ENCODE peak calls at places on chromosomes 5 and 9, in eight cellular contexts. One of them, this sample, is unnamed.

GRCh38 chr5:178186417-178186816 is 754 bp downstream of the GMCL2 start:
- DNase-seq in NCI-H1694: no peak
- DNase-seq in stimulated activated CD8-positive, alpha-beta memory T cell treated with anti-CD3 and anti-CD28 coated beads, Interleukin-4, amount 100 ng/mL, for 48 hours: no peak
- DNase-seq in HS-27A: no peak
- DNase-seq in stomach: no peak
- DNase-seq in AG10803: no peak
- DNase-seq in hypothalamus: no peak
- DNase-seq in AML-193: peak
- DNase-seq in this sample: no peak

GRCh38 chr5:132446621-132447020 is 44.0 kb downstream of the IRF1 start:
- DNase-seq in stimulated activated CD8-positive, alpha-beta memory T cell treated with anti-CD3 and anti-CD28 coated beads, Interleukin-4, amount 100 ng/mL, for 48 hours: no peak
- DNase-seq in HS-27A: no peak
- DNase-seq in NCI-H1694: no peak
- DNase-seq in hypothalamus: no peak
- DNase-seq in AG10803: peak
- DNase-seq in AML-193: no peak
- DNase-seq in stomach: peak
- DNase-seq in this sample: no peak

GRCh38 chr5:110790673-110791072 is 51.9 kb downstream of the SLC25A46 start:
- DNase-seq in NCI-H1694: no peak
- DNase-seq in AG10803: peak
- DNase-seq in stimulated activated CD8-positive, alpha-beta memory T cell treated with anti-CD3 and anti-CD28 coated beads, Interleukin-4, amount 100 ng/mL, for 48 hours: no peak
- DNase-seq in hypothalamus: no peak
- DNase-seq in HS-27A: no peak
- DNase-seq in stomach: no peak
- DNase-seq in AML-193: no peak
- DNase-seq in this sample: no peak

GRCh38 chr9:95008151-95008771 is 281.8 kb downstream of the AOPEP start:
- DNase-seq in stimulated activated CD8-positive, alpha-beta memory T cell treated with anti-CD3 and anti-CD28 coated beads, Interleukin-4, amount 100 ng/mL, for 48 hours: peak
- DNase-seq in HS-27A: no peak
- DNase-seq in AG10803: no peak
- DNase-seq in NCI-H1694: no peak
- DNase-seq in stomach: no peak
- DNase-seq in AML-193: no peak
- DNase-seq in hypothalamus: no peak
- DNase-seq in this sample: no peak

GRCh38 chr5:88660947-88661869 is 221.8 kb downstream of the MEF2C start:
- DNase-seq in HS-27A: peak
- DNase-seq in AML-193: no peak
- DNase-seq in hypothalamus: peak
- DNase-seq in stomach: no peak
- DNase-seq in AG10803: peak
- DNase-seq in stimulated activated CD8-positive, alpha-beta memory T cell treated with anti-CD3 and anti-CD28 coated beads, Interleukin-4, amount 100 ng/mL, for 48 hours: peak
- DNase-seq in NCI-H1694: no peak
- DNase-seq in this sample: peak

GRCh38 chr9:122420315-122420714 is 49.5 kb downstream of the PTGS1 start:
- DNase-seq in HS-27A: no peak
- DNase-seq in stimulated activated CD8-positive, alpha-beta memory T cell treated with anti-CD3 and anti-CD28 coated beads, Interleukin-4, amount 100 ng/mL, for 48 hours: no peak
- DNase-seq in AG10803: no peak
- DNase-seq in AML-193: no peak
- DNase-seq in hypothalamus: no peak
- DNase-seq in stomach: no peak
- DNase-seq in NCI-H1694: no peak
- DNase-seq in this sample: no peak

GRCh38 chr5:143642791-143643190 is 169.2 kb upstream of the HMHB1 start:
- DNase-seq in AG10803: peak
- DNase-seq in HS-27A: no peak
- DNase-seq in hypothalamus: no peak
- DNase-seq in stomach: no peak
- DNase-seq in AML-193: no peak
- DNase-seq in NCI-H1694: no peak
- DNase-seq in stimulated activated CD8-positive, alpha-beta memory T cell treated with anti-CD3 and anti-CD28 coated beads, Interleukin-4, amount 100 ng/mL, for 48 hours: no peak
- DNase-seq in this sample: no peak

GRCh38 chr9:85117831-85118230 is 448.3 kb downstream of the NTRK2 start:
- DNase-seq in stimulated activated CD8-positive, alpha-beta memory T cell treated with anti-CD3 and anti-CD28 coated beads, Interleukin-4, amount 100 ng/mL, for 48 hours: no peak
- DNase-seq in stomach: no peak
- DNase-seq in AML-193: no peak
- DNase-seq in hypothalamus: no peak
- DNase-seq in NCI-H1694: no peak
- DNase-seq in HS-27A: no peak
- DNase-seq in AG10803: no peak
- DNase-seq in this sample: no peak

GRCh38 chr5:1174122-1174936 is 27.1 kb upstream of the SLC6A19 start:
- DNase-seq in NCI-H1694: peak
- DNase-seq in hypothalamus: no peak
- DNase-seq in stomach: peak
- DNase-seq in AG10803: peak
- DNase-seq in AML-193: no peak
- DNase-seq in HS-27A: no peak
- DNase-seq in stimulated activated CD8-positive, alpha-beta memory T cell treated with anti-CD3 and anti-CD28 coated beads, Interleukin-4, amount 100 ng/mL, for 48 hours: peak
- DNase-seq in this sample: peak

GRCh38 chr5:11853796-11854195 is 50.5 kb downstream of the CTNND2 start:
- DNase-seq in NCI-H1694: no peak
- DNase-seq in AG10803: no peak
- DNase-seq in AML-193: no peak
- DNase-seq in HS-27A: no peak
- DNase-seq in hypothalamus: no peak
- DNase-seq in stimulated activated CD8-positive, alpha-beta memory T cell treated with anti-CD3 and anti-CD28 coated beads, Interleukin-4, amount 100 ng/mL, for 48 hours: no peak
- DNase-seq in stomach: no peak
- DNase-seq in this sample: no peak

GRCh38 chr9:69176446-69177135 is 2.5 kb downstream of the TJP2 start:
- DNase-seq in NCI-H1694: no peak
- DNase-seq in hypothalamus: no peak
- DNase-seq in stomach: no peak
- DNase-seq in AG10803: peak
- DNase-seq in stimulated activated CD8-positive, alpha-beta memory T cell treated with anti-CD3 and anti-CD28 coated beads, Interleukin-4, amount 100 ng/mL, for 48 hours: no peak
- DNase-seq in AML-193: no peak
- DNase-seq in HS-27A: no peak
- DNase-seq in this sample: no peak

GRCh38 chr9:105148328-105149006 is 96.0 kb upstream of the SLC44A1 start:
- DNase-seq in stimulated activated CD8-positive, alpha-beta memory T cell treated with anti-CD3 and anti-CD28 coated beads, Interleukin-4, amount 100 ng/mL, for 48 hours: no peak
- DNase-seq in NCI-H1694: no peak
- DNase-seq in stomach: no peak
- DNase-seq in AML-193: no peak
- DNase-seq in AG10803: no peak
- DNase-seq in hypothalamus: no peak
- DNase-seq in HS-27A: no peak
- DNase-seq in this sample: no peak

GRCh38 chr9:14320272-14321245 is 6.6 kb upstream of the NFIB start:
- DNase-seq in hypothalamus: no peak
- DNase-seq in stomach: peak
- DNase-seq in AG10803: peak
- DNase-seq in HS-27A: no peak
- DNase-seq in AML-193: no peak
- DNase-seq in stimulated activated CD8-positive, alpha-beta memory T cell treated with anti-CD3 and anti-CD28 coated beads, Interleukin-4, amount 100 ng/mL, for 48 hours: no peak
- DNase-seq in NCI-H1694: no peak
- DNase-seq in this sample: no peak

GRCh38 chr9:108049026-108049591 is 559.5 kb upstream of the KLF4 start:
- DNase-seq in hypothalamus: no peak
- DNase-seq in HS-27A: peak
- DNase-seq in stimulated activated CD8-positive, alpha-beta memory T cell treated with anti-CD3 and anti-CD28 coated beads, Interleukin-4, amount 100 ng/mL, for 48 hours: no peak
- DNase-seq in stomach: no peak
- DNase-seq in AG10803: peak
- DNase-seq in NCI-H1694: no peak
- DNase-seq in AML-193: no peak
- DNase-seq in this sample: no peak

GRCh38 chr5:71734141-71734540 is 15.1 kb downstream of the CARTPT start:
- DNase-seq in AML-193: no peak
- DNase-seq in NCI-H1694: no peak
- DNase-seq in HS-27A: no peak
- DNase-seq in stomach: no peak
- DNase-seq in stimulated activated CD8-positive, alpha-beta memory T cell treated with anti-CD3 and anti-CD28 coated beads, Interleukin-4, amount 100 ng/mL, for 48 hours: no peak
- DNase-seq in hypothalamus: no peak
- DNase-seq in AG10803: no peak
- DNase-seq in this sample: no peak

GRCh38 chr5:1881273-1881586 is 1.5 kb downstream of the IRX4 start:
- DNase-seq in AG10803: no peak
- DNase-seq in hypothalamus: no peak
- DNase-seq in HS-27A: no peak
- DNase-seq in stomach: no peak
- DNase-seq in NCI-H1694: no peak
- DNase-seq in AML-193: no peak
- DNase-seq in stimulated activated CD8-positive, alpha-beta memory T cell treated with anti-CD3 and anti-CD28 coated beads, Interleukin-4, amount 100 ng/mL, for 48 hours: no peak
- DNase-seq in this sample: peak

GRCh38 chr9:90546200-90546599 is 96.4 kb downstream of the DIRAS2 start:
- DNase-seq in HS-27A: no peak
- DNase-seq in hypothalamus: no peak
- DNase-seq in stimulated activated CD8-positive, alpha-beta memory T cell treated with anti-CD3 and anti-CD28 coated beads, Interleukin-4, amount 100 ng/mL, for 48 hours: no peak
- DNase-seq in AG10803: peak
- DNase-seq in NCI-H1694: no peak
- DNase-seq in AML-193: no peak
- DNase-seq in stomach: no peak
- DNase-seq in this sample: no peak

GRCh38 chr9:15485836-15486678 is 24.7 kb downstream of the PSIP1 start:
- DNase-seq in AML-193: no peak
- DNase-seq in stomach: no peak
- DNase-seq in HS-27A: no peak
- DNase-seq in NCI-H1694: no peak
- DNase-seq in AG10803: peak
- DNase-seq in stimulated activated CD8-positive, alpha-beta memory T cell treated with anti-CD3 and anti-CD28 coated beads, Interleukin-4, amount 100 ng/mL, for 48 hours: no peak
- DNase-seq in hypothalamus: no peak
- DNase-seq in this sample: no peak

GRCh38 chr5:107887587-107887986 is 216.8 kb upstream of the EFNA5 start:
- DNase-seq in HS-27A: no peak
- DNase-seq in stomach: no peak
- DNase-seq in stimulated activated CD8-positive, alpha-beta memory T cell treated with anti-CD3 and anti-CD28 coated beads, Interleukin-4, amount 100 ng/mL, for 48 hours: no peak
- DNase-seq in hypothalamus: no peak
- DNase-seq in NCI-H1694: no peak
- DNase-seq in AML-193: no peak
- DNase-seq in AG10803: no peak
- DNase-seq in this sample: no peak

GRCh38 chr9:75033789-75034473 is 5.8 kb upstream of the CARNMT1 start:
- DNase-seq in stimulated activated CD8-positive, alpha-beta memory T cell treated with anti-CD3 and anti-CD28 coated beads, Interleukin-4, amount 100 ng/mL, for 48 hours: no peak
- DNase-seq in AML-193: no peak
- DNase-seq in NCI-H1694: no peak
- DNase-seq in HS-27A: no peak
- DNase-seq in AG10803: no peak
- DNase-seq in hypothalamus: no peak
- DNase-seq in stomach: no peak
- DNase-seq in this sample: no peak

GRCh38 chr9:34992376-34992951 is 2.9 kb downstream of the DNAJB5 start:
- DNase-seq in AML-193: no peak
- DNase-seq in stimulated activated CD8-positive, alpha-beta memory T cell treated with anti-CD3 and anti-CD28 coated beads, Interleukin-4, amount 100 ng/mL, for 48 hours: peak
- DNase-seq in stomach: no peak
- DNase-seq in NCI-H1694: no peak
- DNase-seq in HS-27A: peak
- DNase-seq in AG10803: peak
- DNase-seq in hypothalamus: no peak
- DNase-seq in this sample: no peak

GRCh38 chr5:14147210-14147609 is 4.1 kb downstream of the TRIO start:
- DNase-seq in hypothalamus: no peak
- DNase-seq in AML-193: no peak
- DNase-seq in stimulated activated CD8-positive, alpha-beta memory T cell treated with anti-CD3 and anti-CD28 coated beads, Interleukin-4, amount 100 ng/mL, for 48 hours: no peak
- DNase-seq in stomach: no peak
- DNase-seq in NCI-H1694: no peak
- DNase-seq in AG10803: no peak
- DNase-seq in HS-27A: no peak
- DNase-seq in this sample: no peak

GRCh38 chr9:107772988-107773387 is 283.4 kb upstream of the KLF4 start:
- DNase-seq in stomach: no peak
- DNase-seq in stimulated activated CD8-positive, alpha-beta memory T cell treated with anti-CD3 and anti-CD28 coated beads, Interleukin-4, amount 100 ng/mL, for 48 hours: no peak
- DNase-seq in NCI-H1694: no peak
- DNase-seq in AML-193: no peak
- DNase-seq in AG10803: no peak
- DNase-seq in hypothalamus: no peak
- DNase-seq in HS-27A: no peak
- DNase-seq in this sample: no peak

GRCh38 chr5:163914911-163915310 is 409.5 kb downstream of the MAT2B start:
- DNase-seq in AML-193: no peak
- DNase-seq in HS-27A: no peak
- DNase-seq in stimulated activated CD8-positive, alpha-beta memory T cell treated with anti-CD3 and anti-CD28 coated beads, Interleukin-4, amount 100 ng/mL, for 48 hours: no peak
- DNase-seq in AG10803: no peak
- DNase-seq in stomach: no peak
- DNase-seq in hypothalamus: no peak
- DNase-seq in NCI-H1694: peak
- DNase-seq in this sample: no peak

GRCh38 chr9:70574222-70574837 is 159.9 kb upstream of the KLF9 start:
- DNase-seq in NCI-H1694: no peak
- DNase-seq in HS-27A: no peak
- DNase-seq in stimulated activated CD8-positive, alpha-beta memory T cell treated with anti-CD3 and anti-CD28 coated beads, Interleukin-4, amount 100 ng/mL, for 48 hours: no peak
- DNase-seq in stomach: no peak
- DNase-seq in AML-193: no peak
- DNase-seq in hypothalamus: no peak
- DNase-seq in AG10803: peak
- DNase-seq in this sample: no peak

GRCh38 chr9:5441043-5441442 is 3.3 kb upstream of the PLGRKT start:
- DNase-seq in NCI-H1694: no peak
- DNase-seq in hypothalamus: no peak
- DNase-seq in stomach: no peak
- DNase-seq in AML-193: no peak
- DNase-seq in HS-27A: no peak
- DNase-seq in AG10803: peak
- DNase-seq in stimulated activated CD8-positive, alpha-beta memory T cell treated with anti-CD3 and anti-CD28 coated beads, Interleukin-4, amount 100 ng/mL, for 48 hours: no peak
- DNase-seq in this sample: no peak

GRCh38 chr5:151026674-151027073 is 6.3 kb downstream of the GPX3 start:
- DNase-seq in stimulated activated CD8-positive, alpha-beta memory T cell treated with anti-CD3 and anti-CD28 coated beads, Interleukin-4, amount 100 ng/mL, for 48 hours: no peak
- DNase-seq in NCI-H1694: no peak
- DNase-seq in AG10803: no peak
- DNase-seq in hypothalamus: no peak
- DNase-seq in AML-193: no peak
- DNase-seq in stomach: no peak
- DNase-seq in HS-27A: no peak
- DNase-seq in this sample: no peak

GRCh38 chr5:104241051-104241450 is 678.5 kb upstream of the NUDT12 start:
- DNase-seq in stomach: no peak
- DNase-seq in AML-193: no peak
- DNase-seq in NCI-H1694: peak
- DNase-seq in AG10803: no peak
- DNase-seq in hypothalamus: no peak
- DNase-seq in HS-27A: no peak
- DNase-seq in stimulated activated CD8-positive, alpha-beta memory T cell treated with anti-CD3 and anti-CD28 coated beads, Interleukin-4, amount 100 ng/mL, for 48 hours: no peak
- DNase-seq in this sample: no peak

GRCh38 chr5:122126711-122127385 is 2.5 kb upstream of the ZNF474 start:
- DNase-seq in stomach: no peak
- DNase-seq in HS-27A: no peak
- DNase-seq in NCI-H1694: no peak
- DNase-seq in AG10803: peak
- DNase-seq in AML-193: no peak
- DNase-seq in hypothalamus: no peak
- DNase-seq in stimulated activated CD8-positive, alpha-beta memory T cell treated with anti-CD3 and anti-CD28 coated beads, Interleukin-4, amount 100 ng/mL, for 48 hours: no peak
- DNase-seq in this sample: no peak

GRCh38 chr5:43038523-43038989 is 1.6 kb downstream of the ANXA2R start:
- DNase-seq in HS-27A: no peak
- DNase-seq in hypothalamus: no peak
- DNase-seq in NCI-H1694: no peak
- DNase-seq in AG10803: no peak
- DNase-seq in stimulated activated CD8-positive, alpha-beta memory T cell treated with anti-CD3 and anti-CD28 coated beads, Interleukin-4, amount 100 ng/mL, for 48 hours: peak
- DNase-seq in stomach: no peak
- DNase-seq in AML-193: no peak
- DNase-seq in this sample: no peak

GRCh38 chr9:127128341-127129072 is 6.1 kb upstream of the ANGPTL2 start:
- DNase-seq in AG10803: peak
- DNase-seq in AML-193: no peak
- DNase-seq in stimulated activated CD8-positive, alpha-beta memory T cell treated with anti-CD3 and anti-CD28 coated beads, Interleukin-4, amount 100 ng/mL, for 48 hours: no peak
- DNase-seq in hypothalamus: no peak
- DNase-seq in stomach: no peak
- DNase-seq in NCI-H1694: no peak
- DNase-seq in HS-27A: no peak
- DNase-seq in this sample: no peak

GRCh38 chr9:72292184-72292787 is 72.7 kb downstream of the ZFAND5 start:
- DNase-seq in HS-27A: no peak
- DNase-seq in AML-193: peak
- DNase-seq in hypothalamus: no peak
- DNase-seq in NCI-H1694: peak
- DNase-seq in AG10803: peak
- DNase-seq in stomach: no peak
- DNase-seq in stimulated activated CD8-positive, alpha-beta memory T cell treated with anti-CD3 and anti-CD28 coated beads, Interleukin-4, amount 100 ng/mL, for 48 hours: no peak
- DNase-seq in this sample: no peak

GRCh38 chr5:131423056-131423455 is 159.2 kb downstream of the CDC42SE2 start:
- DNase-seq in AML-193: no peak
- DNase-seq in stomach: no peak
- DNase-seq in NCI-H1694: peak
- DNase-seq in stimulated activated CD8-positive, alpha-beta memory T cell treated with anti-CD3 and anti-CD28 coated beads, Interleukin-4, amount 100 ng/mL, for 48 hours: no peak
- DNase-seq in AG10803: peak
- DNase-seq in HS-27A: no peak
- DNase-seq in hypothalamus: no peak
- DNase-seq in this sample: no peak

GRCh38 chr5:20972419-20972925 is 984.5 kb upstream of the CDH18 start:
- DNase-seq in HS-27A: peak
- DNase-seq in AG10803: no peak
- DNase-seq in hypothalamus: no peak
- DNase-seq in stomach: no peak
- DNase-seq in stimulated activated CD8-positive, alpha-beta memory T cell treated with anti-CD3 and anti-CD28 coated beads, Interleukin-4, amount 100 ng/mL, for 48 hours: no peak
- DNase-seq in AML-193: peak
- DNase-seq in NCI-H1694: peak
- DNase-seq in this sample: no peak

This sample was measured in chondrocyte.